ENCODE peak calls at places on chromosomes 16 and 17, in four cellular contexts. H, P, M and T are unnamed samples.

GRCh38 chr17:77140878-77141767 is at the start of gene SEC14L1:
- DNase-seq in P (no peak), H (peak), M (peak), T (no peak)

GRCh38 chr17:19727466-19728113 is 11.2 kb upstream of the SLC47A2 start:
- DNase-seq in P (peak), M (peak), H (peak), T (peak)

GRCh38 chr16:49382916-49383315 is 9.3 kb downstream of the C16orf78 start:
- DNase-seq in H (no peak), M (no peak), P (no peak), T (no peak)

GRCh38 chr16:8251298-8251697 is 339.0 kb downstream of the TMEM114 start:
- DNase-seq in P (no peak), M (no peak), H (no peak), T (no peak)

GRCh38 chr17:31581022-31581483 is 189.6 kb downstream of the RAB11FIP4 start:
- DNase-seq in P (peak), M (peak), H (peak), T (peak)

GRCh38 chr16:3092501-3092991 is 6.5 kb downstream of the ZSCAN10 start:
- DNase-seq in M (no peak), H (no peak), P (no peak), T (no peak)

GRCh38 chr17:22161376-22161775 is 469.1 kb downstream of the KCNJ18 start:
- DNase-seq in M (no peak), H (no peak), P (no peak), T (no peak)

GRCh38 chr17:57284984-57285646 is 28.8 kb downstream of the MSI2 start:
- DNase-seq in P (no peak), H (no peak), M (no peak), T (peak)

GRCh38 chr17:7580631-7581554 is 1.5 kb downstream of the CD68 start:
- DNase-seq in H (no peak), M (no peak), P (no peak), T (no peak)

GRCh38 chr17:79789943-79790804 is 6.7 kb downstream of the CBX8 start:
- DNase-seq in M (no peak), H (no peak), P (no peak), T (no peak)

GRCh38 chr17:34619687-34620217 is 40.4 kb downstream of the TMEM132E start:
- DNase-seq in M (no peak), P (no peak), H (no peak), T (no peak)

GRCh38 chr17:81116704-81117103 is 48.6 kb upstream of the PVALEF start:
- DNase-seq in P (no peak), M (no peak), H (no peak), T (no peak)

GRCh38 chr16:4159726-4160125 is 43.5 kb upstream of the ADCY9 start:
- DNase-seq in M (no peak), H (no peak), P (no peak), T (no peak)

GRCh38 chr17:27293359-27293897 is 486 bp upstream of the WSB1 start:
- DNase-seq in P (no peak), M (peak), H (no peak), T (no peak)

GRCh38 chr17:41645371-41646063 is 21.1 kb upstream of the KRT17 start:
- DNase-seq in P (peak), H (peak), M (no peak), T (no peak)

GRCh38 chr17:17905036-17905320 is 67.2 kb downstream of the TOM1L2 start:
- DNase-seq in P (no peak), M (no peak), H (no peak), T (no peak)

DNA sequence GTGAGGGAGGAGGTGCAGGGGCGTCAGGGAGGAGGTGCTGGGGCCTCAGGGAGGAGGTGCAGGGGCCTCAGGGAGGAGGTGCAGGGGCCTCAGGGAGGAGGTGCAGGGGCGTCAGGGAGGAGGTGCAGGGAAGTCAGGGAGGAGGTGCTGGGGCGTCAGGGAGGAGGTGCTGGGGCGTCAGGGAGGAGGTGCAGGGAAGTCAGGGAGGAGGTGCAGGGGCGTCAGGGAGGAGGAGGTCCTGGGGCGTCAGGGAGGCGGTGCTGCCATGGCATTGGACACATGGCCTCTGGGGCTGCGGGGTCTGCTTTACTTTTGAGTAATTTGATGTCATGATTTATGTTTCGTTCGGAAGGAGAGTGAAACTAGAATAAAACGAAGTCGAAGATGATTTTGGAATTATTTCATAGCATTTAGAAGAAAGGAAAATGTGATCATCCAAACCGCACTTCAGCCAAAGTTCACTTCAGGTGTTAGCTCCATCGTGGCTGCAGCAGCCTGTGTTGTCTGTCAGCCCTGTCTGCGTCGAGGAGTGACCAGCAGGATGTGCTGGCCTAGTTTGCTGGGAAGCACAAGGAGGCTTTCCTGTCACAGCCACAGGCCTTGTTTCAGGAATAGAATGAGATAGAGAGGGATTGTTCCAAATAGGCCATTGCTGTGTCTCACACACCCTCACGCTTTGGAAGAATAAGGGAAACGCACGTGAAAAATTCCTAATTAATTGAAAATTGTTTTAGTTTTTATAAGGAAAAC is 42.8 kb downstream of the RAB11FIP3 start:
- DNase-seq in P (no peak), M (no peak), H (no peak), T (no peak)
- TF ChIP-seq CTCF in P (no peak), M (no peak), H (no peak), T (no peak)

DNA sequence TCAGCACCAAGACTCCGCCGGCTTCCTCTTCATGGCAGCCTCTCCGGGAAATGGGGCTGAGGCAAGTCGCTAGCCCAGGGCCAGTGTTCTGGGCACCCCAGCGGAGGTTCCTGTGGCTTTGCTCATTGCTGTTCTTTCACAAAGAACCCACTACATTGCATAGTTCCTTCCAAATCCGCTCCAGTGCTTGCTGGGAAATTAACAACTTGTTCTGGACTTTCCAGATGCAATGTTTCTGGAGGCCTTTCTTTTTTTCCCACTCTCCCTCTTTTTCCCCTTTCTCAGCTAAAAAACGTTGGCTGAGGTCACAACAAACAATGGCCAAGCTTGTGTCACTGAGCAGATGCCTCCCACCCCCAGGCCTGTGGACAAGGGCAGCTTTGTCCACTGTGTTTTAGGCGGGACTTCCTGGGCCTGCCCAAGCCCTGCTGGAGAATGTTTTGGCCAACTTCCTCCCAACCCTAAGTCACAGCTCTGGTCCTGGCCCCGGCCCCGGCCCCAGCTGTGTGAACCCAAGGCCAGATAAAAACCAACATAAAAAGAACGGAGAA is 131.5 kb upstream of the RCVRN start:
- DNase-seq in H (no peak), M (peak), P (no peak), T (no peak)
- H3K4me3 ChIP-seq in H (no peak), M (peak), P (no peak), T (no peak)

GRCh38 chr16:57826706-57827625 is 24.7 kb upstream of the KIFC3 start:
- DNase-seq in P (no peak), H (no peak), M (no peak), T (no peak)
- TF ChIP-seq CTCF in P (no peak), H (no peak), M (no peak), T (no peak)

DNA sequence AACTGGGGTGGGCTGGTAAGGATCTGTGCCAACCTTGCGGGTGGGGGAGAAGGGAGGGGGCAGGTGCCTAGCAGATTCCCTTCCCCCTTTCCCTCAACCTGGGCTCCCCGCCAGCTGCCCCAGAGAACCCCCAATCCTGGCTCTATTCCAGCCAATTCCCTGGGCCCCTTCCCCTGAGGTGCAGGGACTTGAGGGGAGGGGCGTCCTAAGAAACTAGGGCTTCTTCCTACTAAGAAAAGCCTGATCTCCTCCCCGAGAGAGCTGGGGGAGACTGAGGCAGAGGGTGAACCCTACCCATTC is 1.6 kb downstream of the FAM171A2 start:
- DNase-seq in M (no peak), H (no peak), P (no peak), T (no peak)
- H3K4me3 ChIP-seq in M (no peak), H (no peak), P (no peak), T (peak)

GRCh38 chr16:68718596-68718995 is 18.5 kb upstream of the CDH1 start:
- DNase-seq in H (no peak), M (no peak), P (no peak), T (no peak)

GRCh38 chr16:68713430-68713829 is 23.7 kb upstream of the CDH1 start:
- DNase-seq in P (no peak), M (no peak), H (no peak), T (no peak)

GRCh38 chr16:68715471-68715870 is 21.6 kb upstream of the CDH1 start:
- DNase-seq in P (no peak), M (no peak), H (no peak), T (peak)

GRCh38 chr16:68719993-68720489 is 17.1 kb upstream of the CDH1 start:
- DNase-seq in M (no peak), H (no peak), P (no peak), T (no peak)

DNA sequence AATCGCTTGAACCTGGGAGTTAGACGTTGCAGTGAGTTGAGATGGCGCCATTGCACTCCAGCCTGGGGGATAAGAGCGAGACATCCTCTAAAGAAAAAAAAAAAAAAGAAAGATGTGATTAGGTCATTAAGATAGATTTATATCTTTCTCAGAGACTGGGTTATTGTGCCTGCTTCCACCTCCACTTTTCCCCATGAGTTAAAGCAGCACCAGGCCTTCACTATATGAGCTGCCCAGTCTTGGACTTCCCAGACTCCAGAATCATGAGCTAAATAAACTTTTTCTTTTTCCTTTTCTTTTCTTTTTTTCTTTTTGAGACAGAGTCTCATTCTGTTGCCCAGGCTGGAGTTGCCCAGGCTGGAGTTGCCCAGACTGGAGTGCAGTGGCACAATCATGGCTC is 19.4 kb upstream of the CDH1 start:
- DNase-seq in H (no peak), P (no peak), M (no peak), T (no peak)
- TF ChIP-seq CTCF in H (no peak), P (no peak), M (no peak), T (no peak)

GRCh38 chr17:64781013-64781392 is 118.9 kb upstream of the SMURF2 start:
- DNase-seq in P (no peak), M (no peak), H (no peak), T (no peak)
- H3K4me3 ChIP-seq in P (no peak), M (peak), H (peak), T (peak)